ENCODE peak calls at places on chromosomes 4 and X, in six cellular contexts. Y, T, L, A, N and K are unnamed samples.

GRCh38 chrX:19785647-19786046 is 101.8 kb downstream of the SH3KBP1 start:
- DNase-seq in Y (no peak), T (no peak), L (no peak), A (no peak), N (no peak), K (no peak)

GRCh38 chr4:86961103-86961502 is 26.3 kb downstream of the AFF1 start:
- DNase-seq in Y (no peak), T (no peak), L (no peak), A (no peak), N (no peak), K (no peak)

GRCh38 chr4:154491341-154491679 is 289 bp downstream of the DCHS2 start:
- DNase-seq in Y (peak; percentile 72), T (no peak), L (no peak), A (peak; percentile 44), N (no peak), K (peak; percentile 5)

GRCh38 chr4:60683357-60683756 is 516.8 kb upstream of the ADGRL3 start:
- DNase-seq in Y (no peak), T (no peak), L (no peak), A (peak; percentile 66), N (no peak), K (peak; percentile 94)

GRCh38 chr4:124641715-124642380 is 70.7 kb downstream of the ANKRD50 start:
- DNase-seq in Y (no peak), T (no peak), L (no peak), A (peak; percentile 54), N (peak; percentile 15), K (peak; percentile 94)

GRCh38 chrX:85930099-85930498 is 117.3 kb downstream of the CHM start:
- DNase-seq in Y (peak; percentile 10), T (no peak), L (no peak), A (no peak), N (peak; percentile 74), K (no peak)

GRCh38 chr4:41957634-41958033 is 22.4 kb downstream of the TMEM33 start:
- DNase-seq in Y (peak; percentile 64), T (no peak), L (peak; percentile 9), A (peak; percentile 15), N (no peak), K (peak; percentile 5)

GRCh38 chr4:54541426-54542118 is 116.2 kb upstream of the KIT start:
- DNase-seq in Y (peak; percentile 48), T (no peak), L (no peak), A (peak; percentile 39), N (peak; percentile 85), K (peak; percentile 54)

GRCh38 chr4:39699676-39700409 is 1.9 kb downstream of the UBE2K start:
- DNase-seq in Y (no peak), T (no peak), L (no peak), A (peak; percentile 44), N (peak; percentile 50), K (peak; percentile 41)

GRCh38 chr4:125975861-125976397 is 661.2 kb downstream of the FAT4 start:
- DNase-seq in Y (no peak), T (no peak), L (no peak), A (no peak), N (no peak), K (no peak)

GRCh38 chr4:9924750-9925149 is 96.5 kb downstream of the SLC2A9 start:
- DNase-seq in Y (no peak), T (no peak), L (no peak), A (no peak), N (no peak), K (peak; percentile 13)

GRCh38 chrX:101595739-101596419 is 21.9 kb downstream of the ARMCX6 start:
- DNase-seq in Y (peak; percentile 88), T (no peak), L (peak; percentile 62), A (peak; percentile 75), N (peak; percentile 65), K (peak; percentile 75)

GRCh38 chr4:81081156-81081555 is 50.6 kb downstream of the BMP3 start:
- DNase-seq in Y (no peak), T (no peak), L (no peak), A (no peak), N (no peak), K (no peak)

GRCh38 chr4:7964890-7965662 is 25.4 kb upstream of the AFAP1 start:
- DNase-seq in Y (peak; percentile 46), T (no peak), L (no peak), A (peak; percentile 57), N (peak; percentile 92), K (peak; percentile 71)

GRCh38 chr4:101458914-101459313 is 111.6 kb upstream of the PPP3CA start:
- DNase-seq in Y (peak; percentile 26), T (no peak), L (no peak), A (peak; percentile 77), N (no peak), K (peak; percentile 2)

GRCh38 chrX:140764401-140764919 is 54.9 kb downstream of the LINC00632 start:
- DNase-seq in Y (peak; percentile 88), T (peak; percentile 64), L (no peak), A (peak; percentile 79), N (peak; percentile 11), K (peak; percentile 54)

GRCh38 chrX:45515262-45516215 is 314.9 kb upstream of the DIPK2B start:
- DNase-seq in Y (peak; percentile 36), T (no peak), L (no peak), A (peak; percentile 94), N (peak; percentile 70), K (peak; percentile 92)

GRCh38 chr4:74623041-74623440 is 171.3 kb downstream of the BTC start:
- DNase-seq in Y (peak; percentile 71), T (no peak), L (peak; percentile 8), A (peak; percentile 70), N (peak; percentile 73), K (peak; percentile 24)

GRCh38 chrX:108737754-108738153 is 1.4 kb upstream of the IRS4 start:
- DNase-seq in Y (no peak), T (no peak), L (no peak), A (no peak), N (no peak), K (no peak)

GRCh38 chr4:84573738-84574720 is 8.9 kb upstream of the CDS1 start:
- DNase-seq in Y (peak; percentile 42), T (no peak), L (no peak), A (no peak), N (peak; percentile 19), K (no peak)

GRCh38 chr4:151743894-151744293 is 16.9 kb downstream of the GATB start:
- DNase-seq in Y (no peak), T (no peak), L (no peak), A (no peak), N (no peak), K (no peak)

GRCh38 chr4:129254526-129254925 is 158.6 kb downstream of the C4orf33 start:
- DNase-seq in Y (no peak), T (no peak), L (no peak), A (peak; percentile 73), N (no peak), K (peak; percentile 1)

GRCh38 chrX:48983081-48983480 is 11.4 kb upstream of the KCND1 start:
- DNase-seq in Y (no peak), T (no peak), L (no peak), A (no peak), N (no peak), K (no peak)

GRCh38 chr4:6200011-6200921 is at the start of gene JAKMIP1:
- DNase-seq in Y (peak; percentile 82), T (peak; percentile 98), L (peak; percentile 85), A (peak; percentile 33), N (peak; percentile 46), K (peak; percentile 46)
- H3K4me3 ChIP-seq in Y (peak within 1 kb of the TSS; percentile 86), T (peak within 1 kb of the TSS; percentile 56), L (peak within 1 kb of the TSS; percentile 48), A (no peak within 1 kb of the TSS), N (peak within 1 kb of the TSS; percentile 71), K (peak within 1 kb of the TSS; percentile 35)

GRCh38 chr4:164770051-164770724 is 16.3 kb downstream of the SMIM31 start:
- DNase-seq in Y (no peak), T (no peak), L (no peak), A (no peak), N (no peak), K (no peak)

GRCh38 chr4:164761746-164762275 is 7.9 kb downstream of the SMIM31 start:
- DNase-seq in Y (no peak), T (no peak), L (no peak), A (no peak), N (no peak), K (no peak)

GRCh38 chr4:164768516-164768915 is 14.6 kb downstream of the SMIM31 start:
- DNase-seq in Y (peak; percentile 31), T (no peak), L (no peak), A (peak; percentile 3), N (peak; percentile 34), K (peak; percentile 3)

GRCh38 chr4:164761233-164761632 is 7.3 kb downstream of the SMIM31 start:
- DNase-seq in Y (no peak), T (no peak), L (no peak), A (no peak), N (no peak), K (no peak)

DNA sequence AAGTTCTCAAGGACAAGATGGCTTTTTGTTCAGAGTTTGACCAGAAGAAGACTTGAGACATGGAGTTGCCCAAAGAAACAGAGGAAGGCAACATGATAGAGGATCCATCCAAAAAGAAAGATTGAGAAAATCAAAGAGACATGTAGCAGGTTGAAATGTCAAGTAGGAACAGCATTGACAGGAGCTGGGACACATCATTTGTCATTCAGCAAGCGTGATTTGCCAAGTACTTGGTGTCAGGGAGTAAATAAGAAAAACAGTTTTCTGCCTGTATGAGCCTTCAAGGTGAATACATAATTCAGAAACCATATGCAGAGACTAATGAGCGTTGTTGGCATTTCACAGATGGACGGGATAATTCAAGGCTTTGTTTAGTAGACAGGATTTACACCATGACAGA is 11.2 kb downstream of the SMIM31 start:
- DNase-seq in Y (no peak), T (no peak), L (no peak), A (no peak), N (no peak), K (no peak)
- H2AK5ac ChIP-seq in Y (no peak overlapping the region), T (no peak overlapping the region), L (no peak overlapping the region), A (no peak overlapping the region), N (no peak overlapping the region), K (no peak overlapping the region)

GRCh38 chr4:2415213-2415612 is 3.2 kb downstream of the ZFYVE28 start:
- DNase-seq in Y (no peak), T (no peak), L (no peak), A (no peak), N (no peak), K (no peak)

GRCh38 chr4:2417765-2418651 is at the start of gene ZFYVE28:
- DNase-seq in Y (no peak), T (peak; percentile 79), L (no peak), A (peak; percentile 63), N (no peak), K (no peak)

GRCh38 chr4:2417196-2417764 is 1.2 kb downstream of the ZFYVE28 start:
- DNase-seq in Y (no peak), T (no peak), L (no peak), A (peak; percentile 35), N (peak; percentile 30), K (no peak)

GRCh38 chr4:2416564-2417195 is 1.8 kb downstream of the ZFYVE28 start:
- DNase-seq in Y (peak; percentile 80), T (peak; percentile 80), L (peak; percentile 45), A (peak; percentile 69), N (peak; percentile 20), K (no peak)

GRCh38 chr4:2415881-2416563 is 2.4 kb downstream of the ZFYVE28 start:
- DNase-seq in Y (no peak), T (no peak), L (no peak), A (no peak), N (no peak), K (no peak)
- H3K4me3 ChIP-seq in Y (no peak overlapping the region), T (peak overlapping the region; percentile 26), L (no peak overlapping the region), A (peak overlapping the region; percentile 76), N (no peak overlapping the region), K (no peak overlapping the region)

DNA sequence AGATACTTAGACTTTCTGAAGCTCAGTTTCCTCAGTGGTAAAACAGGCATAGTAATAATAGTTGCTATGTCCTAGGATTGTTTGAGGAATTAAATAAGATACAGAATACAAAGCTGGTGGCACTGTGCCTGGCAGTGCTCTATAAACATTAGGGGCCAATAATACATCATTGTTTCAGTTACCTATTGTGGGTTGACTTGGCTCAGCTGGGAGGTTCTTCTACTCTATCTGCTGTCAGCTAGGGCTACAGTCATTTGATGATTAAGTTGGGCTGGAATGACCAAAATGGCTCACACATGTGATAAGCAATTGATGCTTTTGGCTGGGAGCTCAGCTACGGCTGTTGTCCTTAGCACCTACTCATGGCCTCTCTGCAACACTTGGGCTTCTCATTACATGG is 121.2 kb upstream of the USP9X start:
- DNase-seq in Y (no peak), T (no peak), L (no peak), A (no peak), N (no peak), K (no peak)
- H2AK5ac ChIP-seq in Y (no peak overlapping the region), T (no peak overlapping the region), L (no peak overlapping the region), A (no peak overlapping the region), N (no peak overlapping the region), K (no peak overlapping the region)